ENCODE peak calls at places on chromosomes 13 and 19, in ten cellular contexts. K is H9; Q is psoas muscle; Z is AG09309; Y is uterus; E is suprapubic skin; X is CD8-positive, alpha-beta T cell; H is A549; V is brain microvascular endothelial cell; I is B cell. A is an unnamed sample.

GRCh38 chr13:93249918-93250306 is 23.3 kb downstream of the GPC6 start:
- DNase-seq in K (no peak), Q (no peak), Z (no peak), Y (no peak), E (no peak), X (no peak), H (no peak), V (no peak), I (no peak), A (no peak)

GRCh38 chr13:28679628-28680027 is 20.7 kb downstream of the POMP start:
- DNase-seq in K (no peak), Q (no peak), Z (no peak), Y (no peak), E (no peak), X (no peak), H (no peak), V (no peak), I (no peak), A (no peak)

GRCh38 chr19:19405919-19406877 is 723 bp downstream of the GATAD2A start:
- DNase-seq in K (peak; percentile 51), Q (peak; percentile 62), Z (no peak), Y (peak; percentile 51), E (peak; percentile 85), X (no peak), H (no peak), V (no peak), I (peak; percentile 69), A (no peak)

GRCh38 chr19:35206855-35207254 is 21.7 kb downstream of the FAM187B start:
- DNase-seq in K (no peak), Q (no peak), Z (no peak), Y (no peak), E (no peak), X (no peak), H (no peak), V (no peak), I (no peak), A (no peak)

GRCh38 chr19:45446295-45446694 is 21.5 kb upstream of the FOSB start:
- DNase-seq in K (no peak), Q (no peak), Z (no peak), Y (no peak), E (no peak), X (no peak), H (no peak), V (no peak), I (no peak), A (no peak)

GRCh38 chr19:2223959-2224358 is 12.2 kb downstream of the PLEKHJ1 start:
- DNase-seq in K (no peak), Q (no peak), Z (no peak), Y (no peak), E (no peak), X (no peak), H (no peak), V (no peak), I (peak; percentile 88), A (no peak)

GRCh38 chr19:16024266-16025107 is 51.8 kb upstream of the TPM4 start:
- DNase-seq in K (no peak), Q (no peak), Z (no peak), Y (no peak), E (peak; percentile 30), X (no peak), H (no peak), V (no peak), I (peak; percentile 21), A (no peak)

GRCh38 chr19:11268783-11269267 is 6.5 kb upstream of the DOCK6 start:
- DNase-seq in K (no peak), Q (peak; percentile 61), Z (no peak), Y (peak; percentile 64), E (peak; percentile 78), X (no peak), H (no peak), V (peak; percentile 82), I (no peak), A (no peak)

GRCh38 chr13:51912511-51913225 is 50.9 kb downstream of the CCDC70 start:
- DNase-seq in K (peak; percentile 12), Q (no peak), Z (no peak), Y (no peak), E (no peak), X (no peak), H (no peak), V (no peak), I (no peak), A (no peak)

GRCh38 chr13:51910508-51910907 is 48.7 kb downstream of the CCDC70 start:
- DNase-seq in K (peak; percentile 22), Q (no peak), Z (no peak), Y (no peak), E (no peak), X (no peak), H (no peak), V (no peak), I (no peak), A (no peak)

GRCh38 chr13:51913421-51914136 is 51.8 kb downstream of the CCDC70 start:
- DNase-seq in K (peak; percentile 62), Q (no peak), Z (no peak), Y (no peak), E (no peak), X (no peak), H (no peak), V (no peak), I (no peak), A (no peak)

GRCh38 chr13:51914137-51914493 is 52.3 kb downstream of the CCDC70 start:
- DNase-seq in K (no peak), Q (no peak), Z (no peak), Y (no peak), E (no peak), X (no peak), H (no peak), V (no peak), I (no peak), A (no peak)

DNA sequence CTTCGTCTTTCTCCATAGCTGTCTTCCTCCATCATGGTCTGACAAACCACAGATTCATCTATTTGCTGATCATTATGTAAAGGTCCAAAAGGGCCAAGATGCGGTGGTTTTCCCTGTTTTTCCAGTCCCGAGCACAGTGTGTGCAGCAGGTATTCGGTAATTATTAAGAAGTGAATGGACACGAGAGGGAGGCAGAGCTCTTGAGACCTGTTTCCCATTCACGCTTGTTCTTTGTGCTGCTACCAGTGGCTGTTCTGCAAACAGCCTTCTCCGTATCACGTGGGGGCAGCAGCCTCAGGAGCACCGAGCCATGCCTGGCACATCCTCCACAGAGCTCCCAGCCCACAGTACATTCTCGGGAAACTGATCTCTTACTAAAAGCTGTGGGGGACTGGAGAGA is 50.3 kb downstream of the CCDC70 start:
- DNase-seq in K (peak; percentile 26), Q (no peak), Z (no peak), Y (no peak), E (no peak), X (no peak), H (no peak), V (no peak), I (no peak), A (no peak)
- TF ChIP-seq CTCF in K (no peak), Q (no peak), Z (no peak), Y (no peak), E (no peak), X (no peak), H (no peak), V (no peak), I (no peak), A (peak; percentile 45)

GRCh38 chr19:50795665-50796073 is 5.5 kb downstream of the ACP4 start:
- DNase-seq in K (no peak), Q (no peak), Z (no peak), Y (no peak), E (no peak), X (no peak), H (no peak), V (no peak), I (no peak), A (no peak)

GRCh38 chr19:50793558-50794065 is 3.4 kb downstream of the ACP4 start:
- DNase-seq in K (no peak), Q (no peak), Z (no peak), Y (no peak), E (no peak), X (no peak), H (no peak), V (no peak), I (peak; percentile 33), A (no peak)

GRCh38 chr19:50794074-50794777 is 4.0 kb downstream of the ACP4 start:
- DNase-seq in K (no peak), Q (no peak), Z (no peak), Y (no peak), E (no peak), X (no peak), H (peak; percentile 76), V (no peak), I (peak; percentile 45), A (no peak)

GRCh38 chr19:50796128-50796633 is 6.0 kb downstream of the ACP4 start:
- DNase-seq in K (no peak), Q (no peak), Z (no peak), Y (no peak), E (no peak), X (no peak), H (no peak), V (no peak), I (peak; percentile 21), A (no peak)

GRCh38 chr19:50794778-50795664 is 4.8 kb downstream of the ACP4 start:
- DNase-seq in K (no peak), Q (no peak), Z (no peak), Y (no peak), E (no peak), X (no peak), H (no peak), V (no peak), I (peak; percentile 35), A (no peak)
- TF ChIP-seq CTCF in K (peak; percentile 57), Q (no peak), Z (peak; percentile 15), Y (no peak), E (no peak), X (no peak), H (no peak), V (peak; percentile 49), I (no peak), A (peak; percentile 34)

DNA sequence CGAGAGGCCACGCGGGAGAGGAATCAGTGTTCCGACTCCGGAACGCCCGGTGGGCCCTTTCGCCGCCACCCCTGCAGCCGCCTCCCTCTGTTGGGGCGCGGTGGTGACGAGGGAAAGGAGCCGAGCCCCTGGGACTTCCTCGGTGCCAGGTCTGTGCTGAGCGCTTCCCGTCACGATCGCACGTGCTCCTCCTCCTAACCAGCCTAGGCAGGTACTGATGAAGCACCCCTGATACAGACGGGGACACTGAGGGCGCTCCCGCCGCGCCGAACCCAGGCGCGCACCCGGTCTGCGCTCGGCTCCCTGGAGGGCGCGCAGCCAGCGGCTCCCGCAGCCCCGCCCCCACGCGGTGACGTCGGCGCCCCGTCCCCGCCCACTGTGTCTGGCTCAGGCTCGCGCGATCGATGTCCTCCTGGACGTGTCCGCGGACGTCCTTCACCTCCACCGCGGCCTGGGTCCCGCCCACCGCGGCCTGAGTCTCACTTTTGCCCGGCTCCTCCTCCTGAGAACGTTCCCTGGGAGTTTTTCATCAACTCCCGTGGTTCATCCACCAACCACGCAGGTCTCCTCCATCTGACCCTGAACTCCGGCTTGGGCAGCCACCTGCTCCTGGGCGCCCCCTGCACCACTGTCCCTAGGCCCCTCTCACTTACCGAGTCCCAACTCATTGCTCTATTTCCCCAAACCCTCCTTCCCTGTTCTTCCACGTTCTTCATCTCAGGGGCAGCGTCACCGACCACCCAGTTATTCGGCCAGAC is 2.6 kb upstream of the KLK15 start:
- DNase-seq in K (peak; percentile 81), Q (peak; percentile 61), Z (no peak), Y (peak; percentile 29), E (no peak), X (peak; percentile 30), H (peak; percentile 95), V (peak; percentile 50), I (peak; percentile 88), A (no peak)
- TF ChIP-seq CTCF in K (peak; percentile 29), Q (no peak), Z (no peak), Y (no peak), E (no peak), X (no peak), H (no peak), V (no peak), I (no peak), A (no peak)

GRCh38 chr13:23570931-23571330 is 719 bp downstream of the TNFRSF19 start:
- DNase-seq in K (no peak), Q (no peak), Z (no peak), Y (no peak), E (no peak), X (no peak), H (no peak), V (no peak), I (no peak), A (no peak)
- TF ChIP-seq CTCF in K (no peak), Q (no peak), Z (peak; percentile 23), Y (no peak), E (no peak), X (no peak), H (no peak), V (peak; percentile 48), I (no peak), A (peak; percentile 26)